ENCODE peak calls at places on chromosome 21, in four cellular contexts. X is stimulated activated CD8-positive, alpha-beta memory T cell treated with anti-CD3 and anti-CD28 coated beads, Interleukin-15, amount 100 ng/mL, for 24 hours; J is kidney tubule cell; Y is stomach. M is an unnamed sample.

GRCh38 chr21:44517175-44517899 is 22.7 kb downstream of the KRTAP10-1 start:
- DNase-seq in J (peak), Y (peak), X (no peak), M (no peak)

GRCh38 chr21:45017376-45017960 is 56.9 kb upstream of the ADARB1 start:
- DNase-seq in Y (no peak), X (no peak), J (no peak), M (peak)

GRCh38 chr21:42148584-42148983 is 70.4 kb upstream of the ABCG1 start:
- DNase-seq in X (no peak), Y (no peak), J (no peak), M (no peak)

GRCh38 chr21:39673163-39673562 is 60.4 kb downstream of the B3GALT5 start:
- DNase-seq in Y (no peak), J (no peak), X (no peak), M (no peak)

GRCh38 chr21:45405271-45405818 is 380 bp downstream of the COL18A1 start:
- DNase-seq in X (no peak), Y (no peak), J (peak), M (no peak)

GRCh38 chr21:38984568-38984967 is 178.8 kb downstream of the ETS2 start:
- DNase-seq in J (no peak), X (no peak), Y (no peak), M (no peak)

GRCh38 chr21:14382486-14382834 is 486 bp downstream of the HSPA13 start:
- DNase-seq in X (peak), J (no peak), Y (no peak), M (no peak)

GRCh38 chr21:45954271-45954670 is 27.3 kb upstream of the COL6A1 start:
- DNase-seq in Y (no peak), J (no peak), X (no peak), M (no peak)

GRCh38 chr21:42653492-42654061 is at the start of gene PDE9A:
- DNase-seq in Y (no peak), X (no peak), J (no peak), M (peak)

GRCh38 chr21:44291078-44291935 is 5.6 kb downstream of the AIRE start:
- DNase-seq in X (no peak), J (no peak), Y (no peak), M (no peak)

GRCh38 chr21:17901458-17902092 is 82.4 kb upstream of the C21orf91 start:
- DNase-seq in Y (no peak), J (peak), X (no peak), M (no peak)

GRCh38 chr21:38956791-38957571 is 151.3 kb downstream of the ETS2 start:
- DNase-seq in Y (peak), X (no peak), J (peak), M (peak)

GRCh38 chr21:29295066-29295650 is 3.6 kb upstream of the BACH1 start:
- DNase-seq in J (no peak), X (no peak), Y (no peak), M (peak)

GRCh38 chr21:29689753-29690152 is 250.0 kb downstream of the GRIK1 start:
- DNase-seq in Y (no peak), X (no peak), J (no peak), M (no peak)

GRCh38 chr21:34511787-34512451 is at the start of gene KCNE1:
- DNase-seq in J (no peak), Y (no peak), X (no peak), M (no peak)

GRCh38 chr21:42671778-42672593 is 18.6 kb downstream of the PDE9A start:
- DNase-seq in J (peak), Y (no peak), X (no peak), M (no peak)

GRCh38 chr21:41478319-41479177 is 29.4 kb downstream of the TMPRSS2 start:
- DNase-seq in J (no peak), Y (no peak), X (no peak), M (no peak)

GRCh38 chr21:37202221-37202805 is 64.8 kb downstream of the VPS26C start:
- DNase-seq in Y (no peak), X (no peak), J (no peak), M (no peak)

GRCh38 chr21:26366781-26367180 is 196.2 kb upstream of the APP start:
- DNase-seq in X (no peak), J (peak), Y (no peak), M (no peak)